ENCODE peak calls at places on chromosomes 1 and 21, in ten cellular contexts. Z is Panc1, C is Peyer's patch, E is heart right ventricle, I is GM12878, T is IMR-90, K is Caco-2, Y is mammary epithelial cell, J is neural progenitor cell, B is lower lobe of right lung. F is an unnamed sample. For H3K4me1, the result is how much of the 10 kb centered on the place peaks cover.

GRCh38 chr1:183724350-183725042 is 71.4 kb upstream of the APOBEC4 start:
- DNase-seq in Z (no peak), C (no peak), E (peak), I (no peak), T (no peak), K (no peak), Y (no peak), J (no peak), B (no peak), F (no peak)

GRCh38 chr1:235532350-235532749 is 28.1 kb upstream of the B3GALNT2 start:
- DNase-seq in Z (no peak), C (no peak), E (no peak), I (no peak), T (peak), K (no peak), Y (peak), J (no peak), B (no peak), F (peak)

GRCh38 chr1:243325305-243325890 is 69.6 kb downstream of the SDCCAG8 start:
- DNase-seq in Z (peak), C (no peak), E (no peak), I (no peak), T (peak), K (peak), Y (peak), J (peak), B (no peak), F (no peak)

GRCh38 chr1:18972531-18972930 is 16.1 kb upstream of the IFFO2 start:
- DNase-seq in Z (no peak), C (no peak), E (no peak), I (no peak), T (peak), K (no peak), Y (peak), J (no peak), B (no peak), F (no peak)

GRCh38 chr1:59768752-59769411 is 45.9 kb upstream of the HOOK1 start:
- DNase-seq in Z (no peak), C (no peak), E (no peak), I (no peak), T (no peak), K (no peak), Y (peak), J (no peak), B (no peak), F (no peak)

GRCh38 chr1:217650674-217651073 is 19.5 kb downstream of the SPATA17 start:
- DNase-seq in Z (no peak), C (no peak), E (no peak), I (no peak), T (no peak), K (no peak), Y (no peak), J (no peak), B (no peak), F (no peak)

GRCh38 chr1:228151526-228151925 is 1.8 kb downstream of the GJC2 start:
- DNase-seq in Z (no peak), C (no peak), E (no peak), I (no peak), T (no peak), K (no peak), Y (no peak), J (no peak), B (no peak), F (peak)

GRCh38 chr1:26538480-26539412 is 9.2 kb downstream of the RPS6KA1 start:
- DNase-seq in Z (peak), C (peak), E (peak), I (no peak), T (peak), K (peak), Y (peak), J (peak), B (peak), F (peak)

GRCh38 chr1:179105393-179105792 is 23.5 kb downstream of the TOR3A start:
- DNase-seq in Z (no peak), C (no peak), E (no peak), I (no peak), T (no peak), K (peak), Y (peak), J (peak), B (no peak), F (no peak)

GRCh38 chr1:185170291-185170848 is 13.4 kb downstream of the SWT1 start:
- DNase-seq in Z (peak), C (peak), E (peak), I (peak), T (peak), K (peak), Y (peak), J (peak), B (no peak), F (peak)

GRCh38 chr1:176785046-176785445 is 322.1 kb downstream of the PAPPA2 start:
- DNase-seq in Z (no peak), C (no peak), E (no peak), I (no peak), T (no peak), K (no peak), Y (no peak), J (no peak), B (no peak), F (no peak)

GRCh38 chr1:225882699-225883615 is 777 bp upstream of the TMEM63A start:
- DNase-seq in Z (no peak), C (peak), E (peak), I (no peak), T (peak), K (peak), Y (peak), J (peak), B (peak), F (peak)

GRCh38 chr1:23577056-23577985 is 18.0 kb upstream of the ID3 start:
- DNase-seq in Z (no peak), C (peak), E (peak), I (peak), T (peak), K (peak), Y (peak), J (no peak), B (no peak), F (peak)

GRCh38 chr1:68319907-68320306 is 87.6 kb upstream of the WLS start:
- DNase-seq in Z (no peak), C (no peak), E (no peak), I (no peak), T (no peak), K (no peak), Y (no peak), J (peak), B (no peak), F (no peak)

GRCh38 chr1:244988521-244988920 is 124.2 kb upstream of the HNRNPU start:
- DNase-seq in Z (no peak), C (no peak), E (no peak), I (no peak), T (peak), K (no peak), Y (no peak), J (no peak), B (no peak), F (no peak)

GRCh38 chr1:37807220-37807554 is 403 bp upstream of the C1orf122 start:
- DNase-seq in Z (no peak), C (no peak), E (no peak), I (no peak), T (no peak), K (no peak), Y (no peak), J (no peak), B (no peak), F (peak)

GRCh38 chr1:54290443-54291184 is 90.6 kb downstream of the MRPL37 start:
- DNase-seq in Z (no peak), C (no peak), E (no peak), I (no peak), T (peak), K (no peak), Y (no peak), J (no peak), B (no peak), F (peak)

GRCh38 chr1:115908565-115909334 is 67.6 kb upstream of the SLC22A15 start:
- DNase-seq in Z (no peak), C (no peak), E (no peak), I (no peak), T (no peak), K (no peak), Y (peak), J (peak), B (no peak), F (no peak)

GRCh38 chr21:17270234-17270633 is 242.6 kb upstream of the CXADR start:
- DNase-seq in Z (no peak), C (no peak), E (no peak), I (no peak), T (peak), K (peak), Y (peak), J (peak), B (no peak), F (peak)

GRCh38 chr1:41475859-41476567 is 8.5 kb downstream of the EDN2 start:
- DNase-seq in Z (no peak), C (no peak), E (no peak), I (no peak), T (no peak), K (no peak), Y (peak), J (no peak), B (no peak), F (peak)

GRCh38 chr1:183374825-183375224 is 43.4 kb downstream of the NMNAT2 start:
- DNase-seq in Z (no peak), C (no peak), E (no peak), I (no peak), T (no peak), K (peak), Y (no peak), J (no peak), B (no peak), F (no peak)

GRCh38 chr1:45535988-45536766 is 14.4 kb upstream of the AKR1A1 start:
- DNase-seq in Z (no peak), C (no peak), E (no peak), I (no peak), T (no peak), K (no peak), Y (no peak), J (no peak), B (no peak), F (no peak)

DNA sequence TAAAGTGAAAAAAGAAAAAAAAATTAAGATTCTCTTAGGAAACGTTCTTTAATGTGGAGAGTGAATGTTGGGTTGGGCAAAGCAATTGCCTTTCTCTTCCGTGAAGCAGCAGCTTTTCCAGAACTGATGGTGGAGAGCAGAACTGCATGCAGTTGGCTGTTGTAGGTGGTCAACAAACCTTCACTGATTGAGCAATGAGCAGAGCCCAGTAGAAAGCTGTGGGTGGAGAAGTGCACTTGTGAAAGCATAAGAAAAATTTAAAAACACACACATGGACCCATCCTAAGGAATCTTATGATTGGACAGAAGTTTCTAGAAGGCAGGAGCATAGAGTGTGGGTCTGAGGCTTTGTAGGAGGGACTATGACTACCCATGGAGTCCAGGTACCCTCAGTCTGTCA is 4.5 kb downstream of the PRELP start:
- DNase-seq in Z (no peak), C (no peak), E (no peak), I (no peak), T (peak), K (no peak), Y (no peak), J (no peak), B (no peak), F (no peak)
- H3K4me1 ChIP-seq in Z (under half), C (under half), E (under half), I (under half), T (under half), K (under half), Y (under half), J (under half), B (under half), F (under half)

GRCh38 chr1:2046225-2046917 is 3.8 kb upstream of the PRKCZ start:
- DNase-seq in Z (no peak), C (peak), E (peak), I (no peak), T (no peak), K (peak), Y (peak), J (peak), B (peak), F (peak)
- TF ChIP-seq CTCF in Z (peak), C (peak), E (peak), I (peak), T (peak), K (peak), Y (peak), J (peak), B (peak), F (peak)

GRCh38 chr1:212607206-212607923 is 1.2 kb upstream of the ATF3 start:
- DNase-seq in Z (no peak), C (peak), E (peak), I (no peak), T (no peak), K (peak), Y (peak), J (peak), B (peak), F (no peak)

GRCh38 chr1:212606734-212607205 is 1.8 kb upstream of the ATF3 start:
- DNase-seq in Z (no peak), C (peak), E (peak), I (no peak), T (no peak), K (peak), Y (peak), J (peak), B (peak), F (no peak)

GRCh38 chr1:212607924-212608208 is 695 bp upstream of the ATF3 start:
- DNase-seq in Z (no peak), C (no peak), E (no peak), I (no peak), T (no peak), K (no peak), Y (no peak), J (no peak), B (no peak), F (no peak)

GRCh38 chr1:212605441-212605976 is 3.1 kb upstream of the ATF3 start:
- DNase-seq in Z (no peak), C (no peak), E (no peak), I (no peak), T (no peak), K (peak), Y (peak), J (peak), B (no peak), F (no peak)

GRCh38 chr1:212606042-212606733 is 2.4 kb upstream of the ATF3 start:
- DNase-seq in Z (no peak), C (no peak), E (no peak), I (no peak), T (no peak), K (no peak), Y (no peak), J (peak), B (no peak), F (no peak)
- H3K4me3 ChIP-seq in Z (peak), C (peak), E (peak), I (peak), T (no peak), K (no peak), Y (no peak), J (peak), B (peak), F (no peak)

DNA sequence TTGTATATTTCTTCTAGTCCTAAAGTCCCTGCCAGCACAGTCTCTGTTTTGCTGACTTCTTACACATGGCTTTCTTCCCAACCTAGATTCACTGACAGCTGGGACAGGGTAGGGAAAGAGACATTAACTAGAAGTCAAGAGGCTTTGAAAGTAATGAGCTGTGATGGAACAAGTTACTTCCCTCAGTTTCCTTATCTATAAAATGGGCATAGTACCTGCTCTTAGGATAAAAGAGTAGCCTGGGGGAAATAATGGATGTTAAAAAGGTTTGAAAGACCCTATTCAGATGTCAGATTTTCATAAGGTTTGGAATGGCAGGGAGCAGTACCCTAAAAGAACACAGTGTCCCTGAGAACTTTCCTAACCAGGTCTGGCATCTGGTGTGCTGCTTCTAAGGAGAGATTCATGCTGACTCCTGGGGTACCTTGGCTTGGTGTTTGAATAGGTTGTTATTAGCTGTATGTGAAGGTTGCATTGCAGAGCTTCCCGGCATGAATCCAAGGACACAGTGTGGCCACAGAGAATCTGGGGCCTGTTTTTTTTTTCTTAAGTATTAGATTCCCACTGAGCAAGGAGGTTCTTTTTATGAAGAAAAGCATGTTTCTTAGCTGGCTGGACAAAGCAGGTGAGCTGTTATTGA is 47.6 kb downstream of the RASSF5 start:
- DNase-seq in Z (no peak), C (no peak), E (no peak), I (no peak), T (no peak), K (no peak), Y (no peak), J (no peak), B (no peak), F (no peak)
- H3K4me1 ChIP-seq in Z (under half), C (under half), E (under half), I (under half), T (under half), K (under half), Y (under half), J (under half), B (half or more), F (under half)

DNA sequence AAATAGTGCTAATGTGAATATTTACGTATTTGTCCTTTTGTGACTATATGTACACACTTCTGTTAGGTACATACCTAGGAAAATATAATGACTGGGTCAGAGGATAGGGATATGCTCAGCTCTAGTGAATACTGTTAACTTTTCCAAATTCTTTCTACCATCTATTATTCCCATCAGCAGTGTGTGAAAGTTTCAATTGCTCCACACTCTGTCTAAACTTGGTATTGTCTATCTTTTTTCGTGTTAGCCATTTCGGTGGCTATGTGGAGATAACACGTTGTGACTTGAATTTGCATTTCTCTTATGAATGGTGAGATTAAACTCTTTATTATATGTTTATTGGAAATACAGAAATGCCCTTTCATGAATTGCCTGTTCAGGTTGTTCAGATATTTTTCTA is 22.7 kb upstream of the LELP1 start:
- DNase-seq in Z (no peak), C (no peak), E (no peak), I (no peak), T (no peak), K (no peak), Y (peak), J (no peak), B (no peak), F (no peak)
- TF ChIP-seq CTCF in Z (no peak), C (no peak), E (no peak), I (no peak), T (no peak), K (no peak), Y (peak), J (no peak), B (no peak), F (no peak)